ENCODE peak calls at places on chromosomes 4 and X, in six cellular contexts. Y is T-helper 9 cell, P is T-helper 1 cell, O is GM19239, Q is A673, F is NCI-H2081 treated with DMSO at 0.1 percent for 48 hours. K is an unnamed sample.

GRCh38 chr4:13103382-13104015 is 380.6 kb downstream of the RAB28 start:
- DNase-seq in Y (no peak), P (no peak), O (no peak), Q (no peak), F (no peak), K (no peak)

GRCh38 chr4:25635501-25635900 is 20.1 kb upstream of the SLC34A2 start:
- DNase-seq in Y (no peak), P (no peak), O (no peak), Q (no peak), F (no peak), K (no peak)

GRCh38 chr4:124711469-124712416 is 789 bp downstream of the ANKRD50 start:
- DNase-seq in Y (peak), P (peak), O (peak), Q (peak), F (peak), K (peak)

GRCh38 chr4:721261-722171 is 15.9 kb downstream of the PCGF3 start:
- DNase-seq in Y (no peak), P (no peak), O (no peak), Q (peak), F (no peak), K (no peak)

GRCh38 chr4:5900844-5901243 is 8.0 kb upstream of the CRMP1 start:
- DNase-seq in Y (no peak), P (no peak), O (no peak), Q (no peak), F (no peak), K (no peak)

GRCh38 chrX:47210661-47211425 is 7.6 kb upstream of the CDK16 start:
- DNase-seq in Y (no peak), P (no peak), O (no peak), Q (no peak), F (no peak), K (no peak)

GRCh38 chr4:113278324-113278934 is 229.0 kb downstream of the ANK2 start:
- DNase-seq in Y (peak), P (peak), O (peak), Q (peak), F (peak), K (peak)

GRCh38 chrX:29487214-29487613 is 728.1 kb upstream of the MAGEB2 start:
- DNase-seq in Y (no peak), P (no peak), O (no peak), Q (no peak), F (no peak), K (no peak)

GRCh38 chrX:10833299-10834169 is 213.1 kb upstream of the MID1 start:
- DNase-seq in Y (no peak), P (no peak), O (no peak), Q (no peak), F (no peak), K (no peak)

GRCh38 chr4:1981251-1982055 is 27.3 kb downstream of the NELFA start:
- DNase-seq in Y (no peak), P (no peak), O (no peak), Q (peak), F (no peak), K (no peak)

GRCh38 chrX:47843363-47843762 is 6.7 kb downstream of the ZNF81 start:
- DNase-seq in Y (no peak), P (no peak), O (no peak), Q (no peak), F (no peak), K (no peak)

GRCh38 chrX:84108589-84108988 is 79.4 kb downstream of the RPS6KA6 start:
- DNase-seq in Y (no peak), P (no peak), O (no peak), Q (no peak), F (no peak), K (no peak)

GRCh38 chr4:183808102-183808466 is 97.0 kb upstream of the STOX2 start:
- DNase-seq in Y (no peak), P (no peak), O (no peak), Q (no peak), F (no peak), K (no peak)

GRCh38 chrX:131633285-131633917 is 89.5 kb downstream of the OR13H1 start:
- DNase-seq in Y (peak), P (peak), O (peak), Q (peak), F (peak), K (no peak)

GRCh38 chr4:73714647-73715046 is 25.7 kb upstream of the CXCL8 start:
- DNase-seq in Y (no peak), P (no peak), O (no peak), Q (no peak), F (no peak), K (no peak)

GRCh38 chr4:54971474-54971950 is 153.9 kb downstream of the KDR start:
- DNase-seq in Y (no peak), P (no peak), O (peak), Q (peak), F (no peak), K (peak)

GRCh38 chr4:118769152-118769551 is 66.8 kb downstream of the SEC24D start:
- DNase-seq in Y (no peak), P (no peak), O (no peak), Q (no peak), F (no peak), K (no peak)

GRCh38 chr4:2891294-2891693 is 47.6 kb downstream of the ADD1 start:
- DNase-seq in Y (no peak), P (no peak), O (no peak), Q (no peak), F (no peak), K (no peak)

GRCh38 chrX:48003367-48003757 is 427 bp downstream of the ZNF182 start:
- DNase-seq in Y (peak), P (no peak), O (no peak), Q (no peak), F (no peak), K (no peak)

GRCh38 chr4:22744478-22745062 is 51.8 kb downstream of the GBA3 start:
- DNase-seq in Y (no peak), P (no peak), O (no peak), Q (no peak), F (no peak), K (no peak)

GRCh38 chr4:182382941-182383340 is 139.7 kb downstream of the TENM3 start:
- DNase-seq in Y (no peak), P (no peak), O (no peak), Q (no peak), F (no peak), K (no peak)

GRCh38 chr4:84804126-84804525 is 162.4 kb downstream of the WDFY3 start:
- DNase-seq in Y (no peak), P (no peak), O (no peak), Q (no peak), F (no peak), K (no peak)

GRCh38 chr4:71270901-71271300 is 67.9 kb upstream of the SLC4A4 start:
- DNase-seq in Y (peak), P (no peak), O (no peak), Q (peak), F (no peak), K (no peak)

GRCh38 chr4:41256131-41256739 is 493 bp upstream of the UCHL1 start:
- DNase-seq in Y (no peak), P (no peak), O (no peak), Q (peak), F (no peak), K (no peak)

GRCh38 chr4:91279899-91280298 is 1023.9 kb upstream of the GRID2 start:
- DNase-seq in Y (no peak), P (no peak), O (no peak), Q (no peak), F (no peak), K (no peak)